ENCODE peak calls at places on chromosomes 16 and 17, in ten cellular contexts. Q is stomach; F is neural progenitor cell; J is lower lobe of right lung; R is CD8-positive, alpha-beta memory T cell; N is kidney; Z is PC-3; H is fibroblast of lung; V is uterus; M is effector memory CD4-positive, alpha-beta T cell. C is an unnamed sample.

GRCh38 chr16:3282747-3283524 is at the start of gene ZNF263:
- DNase-seq in Q (peak), F (peak), J (peak), R (peak), N (peak), Z (peak), H (peak), V (peak), M (peak), C (peak)

GRCh38 chr17:58153046-58153445 is 4.9 kb downstream of the OR4D1 start:
- DNase-seq in Q (no peak), F (no peak), J (no peak), R (peak), N (no peak), Z (no peak), H (no peak), V (no peak), M (peak), C (no peak)

GRCh38 chr17:17516315-17516930 is 20.2 kb upstream of the RASD1 start:
- DNase-seq in Q (no peak), F (no peak), J (no peak), R (no peak), N (peak), Z (no peak), H (no peak), V (no peak), M (no peak), C (no peak)

GRCh38 chr16:81885976-81886586 is 107.0 kb downstream of the PLCG2 start:
- DNase-seq in Q (no peak), F (peak), J (no peak), R (no peak), N (no peak), Z (peak), H (peak), V (no peak), M (no peak), C (peak)

GRCh38 chr16:29815032-29815721 is 775 bp upstream of the PAGR1 start:
- DNase-seq in Q (no peak), F (peak), J (peak), R (no peak), N (peak), Z (no peak), H (no peak), V (peak), M (no peak), C (peak)

GRCh38 chr17:49230636-49231562 is at the start of gene PHOSPHO1:
- DNase-seq in Q (peak), F (peak), J (peak), R (peak), N (peak), Z (peak), H (peak), V (peak), M (peak), C (peak)

GRCh38 chr17:43171761-43172487 is 910 bp downstream of the NBR1 start:
- DNase-seq in Q (no peak), F (peak), J (no peak), R (no peak), N (no peak), Z (peak), H (peak), V (no peak), M (no peak), C (peak)

GRCh38 chr16:2513405-2514332 is at the start of gene ATP6V0C:
- DNase-seq in Q (peak), F (peak), J (peak), R (peak), N (peak), Z (peak), H (peak), V (peak), M (peak), C (peak)

GRCh38 chr16:28553776-28554633 is at the start of gene SGF29:
- DNase-seq in Q (peak), F (peak), J (peak), R (peak), N (peak), Z (peak), H (peak), V (peak), M (peak), C (peak)

GRCh38 chr17:78892520-78892919 is 10.5 kb downstream of the CEP295NL start:
- DNase-seq in Q (no peak), F (no peak), J (no peak), R (no peak), N (no peak), Z (no peak), H (no peak), V (no peak), M (no peak), C (no peak)

GRCh38 chr17:17783825-17784598 is 52.8 kb downstream of the SREBF1 start:
- DNase-seq in Q (peak), F (peak), J (no peak), R (no peak), N (peak), Z (no peak), H (peak), V (peak), M (no peak), C (peak)

GRCh38 chr16:88988980-88989791 is 12.2 kb upstream of the CBFA2T3 start:
- DNase-seq in Q (no peak), F (no peak), J (no peak), R (no peak), N (peak), Z (no peak), H (no peak), V (no peak), M (no peak), C (no peak)

GRCh38 chr16:87647431-87648185 is 45.3 kb downstream of the JPH3 start:
- DNase-seq in Q (no peak), F (no peak), J (no peak), R (no peak), N (no peak), Z (no peak), H (no peak), V (no peak), M (no peak), C (no peak)

GRCh38 chr17:18246880-18247612 is 11.5 kb downstream of the FLII start:
- DNase-seq in Q (peak), F (peak), J (peak), R (no peak), N (peak), Z (peak), H (no peak), V (peak), M (no peak), C (peak)

GRCh38 chr17:60293580-60294335 is 98.2 kb downstream of the USP32 start:
- DNase-seq in Q (no peak), F (no peak), J (no peak), R (no peak), N (no peak), Z (no peak), H (no peak), V (no peak), M (no peak), C (no peak)

GRCh38 chr16:17316005-17316404 is 154.8 kb downstream of the XYLT1 start:
- DNase-seq in Q (no peak), F (no peak), J (no peak), R (no peak), N (no peak), Z (no peak), H (no peak), V (no peak), M (no peak), C (no peak)

GRCh38 chr17:49528966-49529365 is 33.9 kb downstream of the NGFR start:
- DNase-seq in Q (no peak), F (no peak), J (no peak), R (no peak), N (no peak), Z (no peak), H (no peak), V (peak), M (no peak), C (no peak)

GRCh38 chr16:88339926-88340754 is 42.6 kb upstream of the ZNF469 start:
- DNase-seq in Q (no peak), F (no peak), J (no peak), R (no peak), N (peak), Z (peak), H (no peak), V (no peak), M (no peak), C (no peak)

GRCh38 chr17:4433515-4434031 is at the start of gene SPNS3:
- DNase-seq in Q (no peak), F (no peak), J (no peak), R (peak), N (no peak), Z (no peak), H (no peak), V (no peak), M (no peak), C (no peak)

GRCh38 chr17:55466671-55467070 is 44.6 kb downstream of the SMIM36 start:
- DNase-seq in Q (no peak), F (no peak), J (no peak), R (no peak), N (no peak), Z (no peak), H (no peak), V (no peak), M (no peak), C (peak)

GRCh38 chr16:46648656-46649055 is 27.5 kb upstream of the SHCBP1 start:
- DNase-seq in Q (no peak), F (no peak), J (no peak), R (no peak), N (no peak), Z (no peak), H (no peak), V (no peak), M (no peak), C (peak)

GRCh38 chr17:47791025-47791424 is 30.6 kb downstream of the OSBPL7 start:
- DNase-seq in Q (no peak), F (no peak), J (no peak), R (no peak), N (no peak), Z (no peak), H (no peak), V (no peak), M (no peak), C (peak)

GRCh38 chr16:8204769-8205168 is 385.5 kb downstream of the TMEM114 start:
- DNase-seq in Q (no peak), F (no peak), J (no peak), R (no peak), N (no peak), Z (no peak), H (no peak), V (no peak), M (no peak), C (no peak)

GRCh38 chr17:63431939-63432804 is 13.9 kb downstream of the CYB561 start:
- DNase-seq in Q (no peak), F (no peak), J (no peak), R (no peak), N (no peak), Z (peak), H (peak), V (no peak), M (no peak), C (no peak)

DNA sequence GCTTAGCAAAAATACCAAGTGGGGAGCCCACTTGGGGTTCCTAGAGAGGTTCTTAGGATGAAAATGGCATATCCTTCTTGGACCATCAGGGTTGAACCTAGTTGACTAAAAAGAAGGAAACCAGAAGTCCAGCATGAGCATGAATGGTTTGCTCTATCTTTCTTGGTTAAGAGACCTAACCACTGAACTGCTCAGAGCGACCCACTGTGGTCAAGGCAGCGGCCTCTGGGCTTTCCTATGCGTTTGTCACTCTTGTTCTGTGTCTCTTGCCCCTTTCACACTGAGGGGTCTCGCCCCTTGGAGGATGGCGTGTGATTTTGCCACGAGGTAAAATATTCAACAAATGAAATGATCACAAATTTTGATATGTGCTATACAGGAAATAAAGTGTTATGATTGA is 526 bp upstream of the BORCS6 start:
- DNase-seq in Q (no peak), F (no peak), J (no peak), R (no peak), N (peak), Z (no peak), H (no peak), V (no peak), M (no peak), C (no peak)
- H3K4me3 ChIP-seq in Q (peak), F (peak), J (peak), R (peak), N (no peak), Z (peak), H (peak), V (no peak), M (peak), C (peak)

DNA sequence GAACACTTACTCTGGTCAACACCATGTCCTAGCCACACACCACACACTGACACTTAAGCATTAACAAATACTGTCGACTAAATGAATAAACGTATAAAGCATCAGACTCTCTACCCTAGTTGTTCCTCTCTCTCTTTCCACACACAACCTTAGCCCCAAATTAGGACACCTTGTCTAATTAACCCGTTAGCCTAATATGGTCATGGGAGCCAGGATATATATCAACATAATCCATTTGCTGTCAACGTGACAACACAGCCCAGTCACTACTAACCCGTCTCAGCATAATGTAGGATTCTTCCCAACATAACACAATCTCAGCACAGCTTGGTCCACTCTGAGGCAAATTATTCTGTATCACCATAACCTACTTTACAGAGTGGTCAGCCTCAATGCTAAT is 2.2 kb downstream of the DVL2 start:
- DNase-seq in Q (no peak), F (no peak), J (no peak), R (no peak), N (no peak), Z (peak), H (no peak), V (no peak), M (no peak), C (no peak)
- H3K4me3 ChIP-seq in Q (peak), F (peak), J (no peak), R (no peak), N (peak), Z (peak), H (peak), V (no peak), M (no peak), C (peak)

GRCh38 chr17:38465420-38466345 is 37.4 kb downstream of the ARHGAP23 start:
- DNase-seq in Q (peak), F (no peak), J (peak), R (no peak), N (peak), Z (no peak), H (no peak), V (peak), M (no peak), C (no peak)

GRCh38 chr17:38464723-38465419 is 36.6 kb downstream of the ARHGAP23 start:
- DNase-seq in Q (peak), F (peak), J (peak), R (no peak), N (peak), Z (no peak), H (peak), V (peak), M (no peak), C (no peak)

GRCh38 chr17:38467491-38467890 is 39.2 kb downstream of the ARHGAP23 start:
- DNase-seq in Q (no peak), F (no peak), J (no peak), R (no peak), N (no peak), Z (no peak), H (no peak), V (no peak), M (no peak), C (no peak)

GRCh38 chr17:38464251-38464722 is 36.0 kb downstream of the ARHGAP23 start:
- DNase-seq in Q (peak), F (no peak), J (no peak), R (no peak), N (peak), Z (no peak), H (no peak), V (peak), M (no peak), C (no peak)

GRCh38 chr17:38466346-38467315 is 38.4 kb downstream of the ARHGAP23 start:
- DNase-seq in Q (no peak), F (no peak), J (no peak), R (no peak), N (peak), Z (no peak), H (no peak), V (peak), M (no peak), C (no peak)
- H3K4me3 ChIP-seq in Q (peak), F (no peak), J (peak), R (no peak), N (no peak), Z (no peak), H (peak), V (peak), M (no peak), C (no peak)

DNA sequence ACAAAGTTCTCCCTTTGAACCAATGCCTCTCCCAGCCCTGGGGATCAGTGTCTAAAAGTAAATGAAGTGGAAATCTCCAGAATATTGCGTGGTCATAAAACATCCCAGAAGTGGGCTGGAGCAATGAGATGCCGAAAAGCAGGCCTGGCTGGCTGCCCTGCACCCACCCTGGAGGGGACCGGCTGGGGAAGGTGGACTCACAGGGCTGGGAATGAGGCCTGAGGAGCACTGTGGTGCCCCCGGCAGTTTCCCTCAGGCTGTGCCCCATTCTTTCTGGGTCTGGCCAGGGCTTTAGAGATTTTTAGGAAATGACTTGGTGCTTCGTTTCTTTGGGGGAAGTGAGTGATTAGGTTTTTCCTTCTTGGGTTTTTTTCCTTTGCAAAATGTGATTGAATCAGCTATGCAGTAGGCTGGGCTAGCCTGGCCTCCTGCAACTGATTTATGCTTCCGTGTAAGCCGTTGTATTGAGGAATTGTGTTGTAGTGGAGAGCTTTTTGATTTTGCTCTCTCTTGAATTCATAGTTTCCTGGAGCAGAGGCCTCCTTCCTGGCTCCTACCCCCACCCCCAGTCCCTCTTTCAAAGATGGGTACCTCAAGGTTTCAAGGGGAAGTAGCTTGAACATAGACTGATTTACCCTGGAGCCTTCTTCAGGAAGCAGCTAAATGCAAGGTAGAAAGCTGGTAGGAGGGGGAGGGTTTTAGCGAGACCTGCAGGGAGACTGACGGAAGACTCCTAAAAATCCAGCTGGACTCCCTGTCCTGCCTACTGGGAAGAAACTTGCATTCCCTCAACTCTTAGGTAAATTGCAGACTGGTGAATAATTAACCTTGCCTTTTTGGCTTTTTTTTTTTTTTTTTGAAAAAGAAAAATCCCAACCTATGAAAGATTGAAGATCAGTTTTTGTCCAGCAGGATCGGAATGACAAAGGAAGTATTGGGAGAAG is 170.3 kb downstream of the RAB11FIP4 start:
- DNase-seq in Q (no peak), F (no peak), J (no peak), R (no peak), N (peak), Z (peak), H (peak), V (peak), M (no peak), C (no peak)
- H3K4me3 ChIP-seq in Q (peak), F (no peak), J (peak), R (no peak), N (no peak), Z (peak), H (peak), V (no peak), M (no peak), C (peak)

GRCh38 chr17:81400939-81401726 is 5.9 kb downstream of the BAHCC1 start:
- DNase-seq in Q (no peak), F (no peak), J (no peak), R (no peak), N (no peak), Z (no peak), H (peak), V (no peak), M (no peak), C (no peak)
- H3K4me3 ChIP-seq in Q (peak), F (peak), J (peak), R (no peak), N (no peak), Z (peak), H (peak), V (peak), M (no peak), C (peak)